ENCODE peak calls at places on chromosomes 7 and 10, in four cellular contexts. One of them, this sample, is unnamed.

GRCh38 chr10:70773965-70774809 is 11.0 kb downstream of the TBATA start:
- DNase-seq in neural progenitor cell: no peak
- DNase-seq in cardiac fibroblast: no peak
- DNase-seq in upper lobe of right lung: no peak
- DNase-seq in this sample: no peak

GRCh38 chr10:649798-650690 is 39.4 kb downstream of the DIP2C start:
- DNase-seq in neural progenitor cell: no peak
- DNase-seq in cardiac fibroblast: no peak
- DNase-seq in upper lobe of right lung: no peak
- DNase-seq in this sample: no peak

GRCh38 chr7:54995631-54996340 is 23.0 kb upstream of the EGFR start:
- DNase-seq in cardiac fibroblast: peak
- DNase-seq in upper lobe of right lung: no peak
- DNase-seq in neural progenitor cell: no peak
- DNase-seq in this sample: peak

GRCh38 chr10:118922226-118922625 is 107.3 kb upstream of the NANOS1 start:
- DNase-seq in upper lobe of right lung: no peak
- DNase-seq in cardiac fibroblast: no peak
- DNase-seq in neural progenitor cell: no peak
- DNase-seq in this sample: no peak

GRCh38 chr10:46541017-46541661 is 15.3 kb downstream of the GPRIN2 start:
- DNase-seq in cardiac fibroblast: no peak
- DNase-seq in neural progenitor cell: peak
- DNase-seq in upper lobe of right lung: peak
- DNase-seq in this sample: no peak

GRCh38 chr10:76082232-76082631 is 650.8 kb downstream of the LRMDA start:
- DNase-seq in upper lobe of right lung: no peak
- DNase-seq in cardiac fibroblast: no peak
- DNase-seq in neural progenitor cell: no peak
- DNase-seq in this sample: no peak

GRCh38 chr7:106599343-106599698 is 61.6 kb downstream of the CCDC71L start:
- DNase-seq in cardiac fibroblast: no peak
- DNase-seq in upper lobe of right lung: no peak
- DNase-seq in neural progenitor cell: no peak
- DNase-seq in this sample: no peak

GRCh38 chr10:29774475-29774874 is 139.7 kb upstream of the SVIL start:
- DNase-seq in upper lobe of right lung: no peak
- DNase-seq in neural progenitor cell: no peak
- DNase-seq in cardiac fibroblast: no peak
- DNase-seq in this sample: no peak

GRCh38 chr7:99384523-99384922 is 10.0 kb downstream of the ARPC1B start:
- DNase-seq in upper lobe of right lung: no peak
- DNase-seq in neural progenitor cell: no peak
- DNase-seq in cardiac fibroblast: no peak
- DNase-seq in this sample: no peak

GRCh38 chr10:5951721-5952407 is 25.5 kb downstream of the IL15RA start:
- DNase-seq in neural progenitor cell: no peak
- DNase-seq in upper lobe of right lung: no peak
- DNase-seq in cardiac fibroblast: no peak
- DNase-seq in this sample: no peak

GRCh38 chr7:2452074-2452507 is 24.1 kb downstream of the GRIFIN start:
- DNase-seq in neural progenitor cell: no peak
- DNase-seq in cardiac fibroblast: no peak
- DNase-seq in upper lobe of right lung: peak
- DNase-seq in this sample: no peak

GRCh38 chr7:36368496-36368895 is 21.2 kb upstream of the ANLN start:
- DNase-seq in neural progenitor cell: no peak
- DNase-seq in cardiac fibroblast: no peak
- DNase-seq in upper lobe of right lung: no peak
- DNase-seq in this sample: no peak

GRCh38 chr10:77279207-77279606 is 358.4 kb downstream of the KCNMA1 start:
- DNase-seq in cardiac fibroblast: peak
- DNase-seq in neural progenitor cell: no peak
- DNase-seq in upper lobe of right lung: no peak
- DNase-seq in this sample: peak

GRCh38 chr7:20268832-20269231 is 51.6 kb upstream of the MACC1 start:
- DNase-seq in upper lobe of right lung: no peak
- DNase-seq in neural progenitor cell: no peak
- DNase-seq in cardiac fibroblast: no peak
- DNase-seq in this sample: no peak

GRCh38 chr10:54402576-54402975 is 398.5 kb downstream of the PCDH15 start:
- DNase-seq in upper lobe of right lung: no peak
- DNase-seq in cardiac fibroblast: peak
- DNase-seq in neural progenitor cell: peak
- DNase-seq in this sample: no peak

GRCh38 chr7:131625817-131626372 is 69.5 kb upstream of the PODXL start:
- DNase-seq in upper lobe of right lung: no peak
- DNase-seq in cardiac fibroblast: no peak
- DNase-seq in neural progenitor cell: peak
- DNase-seq in this sample: peak

GRCh38 chr10:100996678-100997363 is 2.8 kb upstream of the LZTS2 start:
- DNase-seq in upper lobe of right lung: peak
- DNase-seq in neural progenitor cell: peak
- DNase-seq in cardiac fibroblast: no peak
- DNase-seq in this sample: no peak

GRCh38 chr10:126684171-126684745 is 13.8 kb upstream of the C10orf90 start:
- DNase-seq in upper lobe of right lung: no peak
- DNase-seq in neural progenitor cell: no peak
- DNase-seq in cardiac fibroblast: no peak
- DNase-seq in this sample: no peak
- H3K4me3 ChIP-seq in upper lobe of right lung: no peak
- H3K4me3 ChIP-seq in neural progenitor cell: no peak
- H3K4me3 ChIP-seq in cardiac fibroblast: no peak
- H3K4me3 ChIP-seq in this sample: no peak

GRCh38 chr10:130371156-130371555 is 235.0 kb downstream of the GLRX3 start:
- DNase-seq in upper lobe of right lung: no peak
- DNase-seq in neural progenitor cell: no peak
- DNase-seq in cardiac fibroblast: no peak
- DNase-seq in this sample: no peak
- TF ChIP-seq CTCF in upper lobe of right lung: no peak
- TF ChIP-seq CTCF in neural progenitor cell: no peak
- TF ChIP-seq CTCF in cardiac fibroblast: no peak
- TF ChIP-seq CTCF in this sample: no peak

DNA sequence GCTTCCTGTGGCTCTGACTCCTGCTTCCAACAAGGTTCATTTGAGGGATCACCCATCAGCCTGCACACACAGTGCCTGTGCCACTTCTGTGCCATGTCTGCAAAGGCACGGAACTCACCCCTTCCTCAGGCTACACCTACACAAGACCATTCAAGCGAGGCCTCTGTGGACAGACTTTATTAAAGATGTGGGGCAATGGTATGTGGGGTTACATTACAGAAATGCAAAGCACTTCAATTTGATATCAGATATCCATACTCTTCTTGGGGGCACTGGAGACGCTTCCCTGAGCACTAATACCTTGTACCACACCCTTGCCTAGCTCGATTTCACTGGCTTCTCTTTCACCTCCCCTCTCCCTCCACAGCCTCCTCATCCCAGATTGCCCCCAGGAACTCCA is 84.4 kb upstream of the FGL2 start:
- DNase-seq in cardiac fibroblast: no peak
- DNase-seq in neural progenitor cell: no peak
- DNase-seq in upper lobe of right lung: no peak
- DNase-seq in this sample: no peak
- H3K4me3 ChIP-seq in cardiac fibroblast: no peak
- H3K4me3 ChIP-seq in neural progenitor cell: no peak
- H3K4me3 ChIP-seq in upper lobe of right lung: no peak
- H3K4me3 ChIP-seq in this sample: no peak

DNA sequence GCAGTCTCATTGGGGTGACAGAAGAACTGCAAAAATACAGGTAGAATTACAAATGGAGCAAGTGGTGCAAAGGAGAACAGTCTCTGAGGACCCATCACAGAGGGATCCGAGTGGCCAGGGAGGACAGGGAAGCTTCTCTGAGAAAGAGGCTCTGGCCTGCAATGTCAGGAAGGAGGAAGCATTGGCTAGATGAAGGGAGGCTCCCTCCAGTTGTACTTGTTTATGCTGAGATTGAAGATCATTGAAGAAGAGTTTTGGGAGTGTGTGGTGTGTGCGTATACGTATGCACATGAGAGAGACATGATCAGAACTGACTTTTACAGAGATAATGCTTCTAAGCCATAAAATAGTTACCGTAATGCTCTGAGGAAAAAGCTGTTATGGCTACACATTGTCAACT is 274.7 kb upstream of the FZD8 start:
- DNase-seq in upper lobe of right lung: no peak
- DNase-seq in neural progenitor cell: peak
- DNase-seq in cardiac fibroblast: no peak
- DNase-seq in this sample: peak
- TF ChIP-seq CTCF in upper lobe of right lung: no peak
- TF ChIP-seq CTCF in neural progenitor cell: no peak
- TF ChIP-seq CTCF in cardiac fibroblast: no peak
- TF ChIP-seq CTCF in this sample: peak

GRCh38 chr10:7316839-7317238 is 94.0 kb downstream of the SFMBT2 start:
- DNase-seq in upper lobe of right lung: no peak
- DNase-seq in neural progenitor cell: no peak
- DNase-seq in cardiac fibroblast: no peak
- DNase-seq in this sample: no peak

GRCh38 chr10:7319632-7320031 is 91.2 kb downstream of the SFMBT2 start:
- DNase-seq in neural progenitor cell: no peak
- DNase-seq in upper lobe of right lung: no peak
- DNase-seq in cardiac fibroblast: no peak
- DNase-seq in this sample: no peak

GRCh38 chr10:7320072-7320471 is 90.8 kb downstream of the SFMBT2 start:
- DNase-seq in neural progenitor cell: no peak
- DNase-seq in upper lobe of right lung: no peak
- DNase-seq in cardiac fibroblast: no peak
- DNase-seq in this sample: no peak

GRCh38 chr10:7317799-7318446 is 92.9 kb downstream of the SFMBT2 start:
- DNase-seq in neural progenitor cell: no peak
- DNase-seq in upper lobe of right lung: no peak
- DNase-seq in cardiac fibroblast: no peak
- DNase-seq in this sample: no peak

GRCh38 chr10:7318836-7319235 is 92.0 kb downstream of the SFMBT2 start:
- DNase-seq in cardiac fibroblast: no peak
- DNase-seq in neural progenitor cell: no peak
- DNase-seq in upper lobe of right lung: no peak
- DNase-seq in this sample: no peak
- H3K4me3 ChIP-seq in cardiac fibroblast: no peak
- H3K4me3 ChIP-seq in neural progenitor cell: no peak
- H3K4me3 ChIP-seq in upper lobe of right lung: no peak
- H3K4me3 ChIP-seq in this sample: no peak

DNA sequence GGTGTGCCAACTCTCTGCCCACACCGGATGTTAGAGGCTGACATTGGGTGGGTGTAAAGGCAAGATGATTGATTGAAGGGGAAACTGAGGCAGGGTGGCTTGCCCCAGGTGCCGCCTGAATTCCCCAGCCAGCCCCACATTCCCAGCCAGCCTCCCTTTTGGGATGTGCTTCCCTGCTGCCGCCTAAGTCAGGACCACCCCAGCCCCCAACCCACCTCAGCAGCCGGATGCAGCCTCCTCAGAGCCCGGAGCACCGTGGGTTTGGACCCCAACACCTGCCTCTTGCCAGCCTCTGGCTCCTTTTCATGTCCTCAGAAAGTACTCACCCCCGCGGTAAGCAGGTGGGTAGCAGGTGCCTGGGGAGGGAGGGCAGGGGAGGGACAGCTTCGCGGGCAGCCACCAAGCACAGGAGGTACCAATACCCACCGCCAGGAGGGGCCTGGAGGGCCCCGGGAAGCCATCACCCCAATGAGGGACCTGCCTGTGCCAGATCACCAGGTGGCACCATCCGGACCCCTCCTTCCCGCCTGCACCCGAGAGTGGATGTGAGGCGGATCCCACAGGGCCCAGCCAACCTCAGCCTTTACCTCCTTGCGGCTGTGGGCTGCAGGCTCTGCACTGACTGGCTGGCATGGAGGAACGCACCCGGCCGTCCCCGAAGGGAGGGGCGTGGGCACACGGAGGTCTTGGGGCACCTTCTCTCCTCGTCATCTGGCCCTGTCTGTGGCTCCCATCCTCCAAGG is 60.5 kb downstream of the PWWP2B start:
- DNase-seq in upper lobe of right lung: no peak
- DNase-seq in cardiac fibroblast: no peak
- DNase-seq in neural progenitor cell: no peak
- DNase-seq in this sample: no peak
- TF ChIP-seq CTCF in upper lobe of right lung: no peak
- TF ChIP-seq CTCF in cardiac fibroblast: no peak
- TF ChIP-seq CTCF in neural progenitor cell: peak
- TF ChIP-seq CTCF in this sample: no peak

This sample was measured in foreskin fibroblast.